ENCODE peak calls at places on chromosomes 5 and 9, in seven cellular contexts. One of them, this sample, is unnamed.

GRCh38 chr5:1897816-1898450 is 15.2 kb upstream of the IRX4 start:
- DNase-seq in gastrocnemius medialis: no peak
- DNase-seq in brain microvascular endothelial cell: no peak
- DNase-seq in heart left ventricle: no peak
- DNase-seq in A549: no peak
- DNase-seq in neural progenitor cell: no peak
- DNase-seq in fibroblast of lung: no peak
- DNase-seq in this sample: peak; percentile 46

GRCh38 chr5:9125852-9126251 is 420.0 kb downstream of the SEMA5A start:
- DNase-seq in gastrocnemius medialis: no peak
- DNase-seq in brain microvascular endothelial cell: no peak
- DNase-seq in heart left ventricle: no peak
- DNase-seq in A549: no peak
- DNase-seq in neural progenitor cell: no peak
- DNase-seq in fibroblast of lung: no peak
- DNase-seq in this sample: no peak

GRCh38 chr9:133609311-133610098 is at the start of gene FAM163B:
- DNase-seq in gastrocnemius medialis: no peak
- DNase-seq in brain microvascular endothelial cell: peak; percentile 9
- DNase-seq in heart left ventricle: peak; percentile 47
- DNase-seq in A549: peak; percentile 15
- DNase-seq in neural progenitor cell: peak; percentile 90
- DNase-seq in fibroblast of lung: peak; percentile 49
- DNase-seq in this sample: no peak

GRCh38 chr9:131068076-131068816 is 28.1 kb upstream of the AIF1L start:
- DNase-seq in gastrocnemius medialis: no peak
- DNase-seq in brain microvascular endothelial cell: no peak
- DNase-seq in heart left ventricle: no peak
- DNase-seq in A549: no peak
- DNase-seq in neural progenitor cell: no peak
- DNase-seq in fibroblast of lung: no peak
- DNase-seq in this sample: no peak

GRCh38 chr9:92289708-92290390 is 3.6 kb downstream of the IARS1 start:
- DNase-seq in gastrocnemius medialis: no peak
- DNase-seq in brain microvascular endothelial cell: no peak
- DNase-seq in heart left ventricle: no peak
- DNase-seq in A549: no peak
- DNase-seq in neural progenitor cell: no peak
- DNase-seq in fibroblast of lung: peak; percentile 59
- DNase-seq in this sample: no peak

GRCh38 chr5:117657591-117657990 is 1083.0 kb upstream of the SEMA6A start:
- DNase-seq in gastrocnemius medialis: no peak
- DNase-seq in brain microvascular endothelial cell: no peak
- DNase-seq in heart left ventricle: no peak
- DNase-seq in A549: no peak
- DNase-seq in neural progenitor cell: no peak
- DNase-seq in fibroblast of lung: peak; percentile 0
- DNase-seq in this sample: no peak

GRCh38 chr9:131984564-131984963 is 95.1 kb downstream of the MED27 start:
- DNase-seq in gastrocnemius medialis: no peak
- DNase-seq in brain microvascular endothelial cell: no peak
- DNase-seq in heart left ventricle: no peak
- DNase-seq in A549: no peak
- DNase-seq in neural progenitor cell: no peak
- DNase-seq in fibroblast of lung: no peak
- DNase-seq in this sample: no peak

GRCh38 chr5:141441571-141442170 is 11.4 kb downstream of the PCDHGA12 start:
- DNase-seq in gastrocnemius medialis: no peak
- DNase-seq in brain microvascular endothelial cell: no peak
- DNase-seq in heart left ventricle: no peak
- DNase-seq in A549: no peak
- DNase-seq in neural progenitor cell: no peak
- DNase-seq in fibroblast of lung: no peak
- DNase-seq in this sample: no peak

GRCh38 chr5:169422087-169422486 is 121.1 kb upstream of the SLIT3 start:
- DNase-seq in gastrocnemius medialis: no peak
- DNase-seq in brain microvascular endothelial cell: no peak
- DNase-seq in heart left ventricle: no peak
- DNase-seq in A549: no peak
- DNase-seq in neural progenitor cell: no peak
- DNase-seq in fibroblast of lung: no peak
- DNase-seq in this sample: no peak

GRCh38 chr9:123090198-123090896 is 56.9 kb downstream of the GPR21 start:
- DNase-seq in gastrocnemius medialis: no peak
- DNase-seq in brain microvascular endothelial cell: no peak
- DNase-seq in heart left ventricle: no peak
- DNase-seq in A549: no peak
- DNase-seq in neural progenitor cell: no peak
- DNase-seq in fibroblast of lung: peak; percentile 82
- DNase-seq in this sample: no peak

GRCh38 chr9:95783426-95783975 is 92.0 kb upstream of the ERCC6L2 start:
- DNase-seq in gastrocnemius medialis: no peak
- DNase-seq in brain microvascular endothelial cell: peak; percentile 37
- DNase-seq in heart left ventricle: no peak
- DNase-seq in A549: no peak
- DNase-seq in neural progenitor cell: no peak
- DNase-seq in fibroblast of lung: peak; percentile 84
- DNase-seq in this sample: no peak

GRCh38 chr5:67030289-67031069 is 166.1 kb downstream of the CD180 start:
- DNase-seq in gastrocnemius medialis: no peak
- DNase-seq in brain microvascular endothelial cell: no peak
- DNase-seq in heart left ventricle: no peak
- DNase-seq in A549: no peak
- DNase-seq in neural progenitor cell: no peak
- DNase-seq in fibroblast of lung: peak; percentile 41
- DNase-seq in this sample: no peak

DNA sequence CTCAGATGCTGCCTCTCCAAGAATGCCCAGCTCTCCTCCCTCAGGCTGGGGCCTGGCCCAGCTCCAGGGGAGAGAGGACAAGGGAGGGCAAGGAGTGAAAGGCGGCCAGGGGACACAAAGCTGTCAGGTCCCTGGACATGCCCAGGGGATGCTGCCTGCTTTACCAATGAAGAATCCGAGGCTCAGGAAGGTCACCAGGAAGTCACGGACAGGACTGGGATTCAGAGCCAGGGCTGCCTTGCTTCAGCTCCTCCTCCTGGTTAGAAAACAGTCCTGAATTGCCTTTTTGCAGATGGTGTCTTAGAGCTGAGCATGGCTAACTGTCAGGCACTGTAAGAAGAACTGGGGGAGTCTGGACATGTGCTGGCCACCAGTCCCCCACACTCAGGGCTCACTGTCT is 5.4 kb upstream of the N4BP3 start:
- DNase-seq in gastrocnemius medialis: no peak
- DNase-seq in brain microvascular endothelial cell: no peak
- DNase-seq in heart left ventricle: no peak
- DNase-seq in A549: no peak
- DNase-seq in neural progenitor cell: peak; percentile 37
- DNase-seq in fibroblast of lung: no peak
- DNase-seq in this sample: no peak
- H3K27ac ChIP-seq in gastrocnemius medialis: no peak overlapping the region
- H3K27ac ChIP-seq in brain microvascular endothelial cell: no peak overlapping the region
- H3K27ac ChIP-seq in heart left ventricle: no peak overlapping the region
- H3K27ac ChIP-seq in A549: no peak overlapping the region
- H3K27ac ChIP-seq in neural progenitor cell: no peak overlapping the region
- H3K27ac ChIP-seq in fibroblast of lung: no peak overlapping the region
- H3K27ac ChIP-seq in this sample: no peak overlapping the region

GRCh38 chr9:20238921-20239320 is 383.4 kb downstream of the MLLT3 start:
- DNase-seq in gastrocnemius medialis: no peak
- DNase-seq in brain microvascular endothelial cell: no peak
- DNase-seq in heart left ventricle: no peak
- DNase-seq in A549: no peak
- DNase-seq in neural progenitor cell: no peak
- DNase-seq in fibroblast of lung: no peak
- DNase-seq in this sample: no peak

GRCh38 chr9:20240498-20240897 is 381.8 kb downstream of the MLLT3 start:
- DNase-seq in gastrocnemius medialis: no peak
- DNase-seq in brain microvascular endothelial cell: no peak
- DNase-seq in heart left ventricle: no peak
- DNase-seq in A549: no peak
- DNase-seq in neural progenitor cell: no peak
- DNase-seq in fibroblast of lung: no peak
- DNase-seq in this sample: no peak

GRCh38 chr9:20242767-20243166 is 379.5 kb downstream of the MLLT3 start:
- DNase-seq in gastrocnemius medialis: no peak
- DNase-seq in brain microvascular endothelial cell: no peak
- DNase-seq in heart left ventricle: no peak
- DNase-seq in A549: no peak
- DNase-seq in neural progenitor cell: no peak
- DNase-seq in fibroblast of lung: no peak
- DNase-seq in this sample: no peak

GRCh38 chr9:20243866-20244647 is 378.2 kb downstream of the MLLT3 start:
- DNase-seq in gastrocnemius medialis: no peak
- DNase-seq in brain microvascular endothelial cell: no peak
- DNase-seq in heart left ventricle: no peak
- DNase-seq in A549: no peak
- DNase-seq in neural progenitor cell: peak; percentile 26
- DNase-seq in fibroblast of lung: no peak
- DNase-seq in this sample: no peak
- H3K4me3 ChIP-seq in gastrocnemius medialis: no peak overlapping the region
- H3K4me3 ChIP-seq in brain microvascular endothelial cell: no peak overlapping the region
- H3K4me3 ChIP-seq in heart left ventricle: no peak overlapping the region
- H3K4me3 ChIP-seq in A549: no peak overlapping the region
- H3K4me3 ChIP-seq in neural progenitor cell: no peak overlapping the region
- H3K4me3 ChIP-seq in fibroblast of lung: no peak overlapping the region
- H3K4me3 ChIP-seq in this sample: no peak overlapping the region

GRCh38 chr9:128361981-128362646 is 9.1 kb upstream of the URM1 start:
- DNase-seq in gastrocnemius medialis: peak; percentile 80
- DNase-seq in brain microvascular endothelial cell: peak; percentile 75
- DNase-seq in heart left ventricle: peak; percentile 85
- DNase-seq in A549: peak; percentile 91
- DNase-seq in neural progenitor cell: peak; percentile 91
- DNase-seq in fibroblast of lung: peak; percentile 74
- DNase-seq in this sample: peak; percentile 90
- H3K27ac ChIP-seq in gastrocnemius medialis: peak overlapping the region; percentile 19
- H3K27ac ChIP-seq in brain microvascular endothelial cell: no peak overlapping the region
- H3K27ac ChIP-seq in heart left ventricle: peak overlapping the region; percentile 54
- H3K27ac ChIP-seq in A549: peak overlapping the region; percentile 90
- H3K27ac ChIP-seq in neural progenitor cell: no peak overlapping the region
- H3K27ac ChIP-seq in fibroblast of lung: no peak overlapping the region
- H3K27ac ChIP-seq in this sample: no peak overlapping the region

DNA sequence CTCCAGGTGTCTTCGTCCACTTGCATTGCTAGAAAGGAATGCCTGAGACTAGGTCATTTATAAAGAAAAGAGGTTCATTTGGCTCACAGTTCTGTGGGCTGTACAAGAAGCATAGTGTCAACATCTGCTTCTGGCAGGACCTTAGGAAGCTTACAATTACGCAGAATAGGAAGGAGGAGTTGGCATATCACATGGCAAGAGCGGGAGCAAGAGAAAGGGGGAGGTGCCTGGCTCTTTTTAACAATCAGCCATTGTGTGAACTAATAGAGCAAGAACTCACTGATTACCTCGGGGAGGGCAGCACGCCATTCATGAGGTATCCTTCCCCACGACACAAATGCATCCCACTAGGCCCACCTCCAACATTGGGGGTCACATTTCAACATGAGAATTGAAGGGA is 134.4 kb upstream of the EFNA5 start:
- DNase-seq in gastrocnemius medialis: no peak
- DNase-seq in brain microvascular endothelial cell: no peak
- DNase-seq in heart left ventricle: no peak
- DNase-seq in A549: no peak
- DNase-seq in neural progenitor cell: peak; percentile 73
- DNase-seq in fibroblast of lung: no peak
- DNase-seq in this sample: no peak
- H3K4me3 ChIP-seq in gastrocnemius medialis: no peak overlapping the region
- H3K4me3 ChIP-seq in brain microvascular endothelial cell: no peak overlapping the region
- H3K4me3 ChIP-seq in heart left ventricle: no peak overlapping the region
- H3K4me3 ChIP-seq in A549: no peak overlapping the region
- H3K4me3 ChIP-seq in neural progenitor cell: peak overlapping the region; percentile 18
- H3K4me3 ChIP-seq in fibroblast of lung: no peak overlapping the region
- H3K4me3 ChIP-seq in this sample: no peak overlapping the region

GRCh38 chr9:82109626-82110025 is 121.1 kb downstream of the SPATA31D1 start:
- DNase-seq in gastrocnemius medialis: no peak
- DNase-seq in brain microvascular endothelial cell: peak; percentile 38
- DNase-seq in heart left ventricle: no peak
- DNase-seq in A549: no peak
- DNase-seq in neural progenitor cell: no peak
- DNase-seq in fibroblast of lung: peak; percentile 45
- DNase-seq in this sample: no peak
- H3K27ac ChIP-seq in gastrocnemius medialis: no peak overlapping the region
- H3K27ac ChIP-seq in brain microvascular endothelial cell: no peak overlapping the region
- H3K27ac ChIP-seq in heart left ventricle: no peak overlapping the region
- H3K27ac ChIP-seq in A549: no peak overlapping the region
- H3K27ac ChIP-seq in neural progenitor cell: no peak overlapping the region
- H3K27ac ChIP-seq in fibroblast of lung: no peak overlapping the region
- H3K27ac ChIP-seq in this sample: no peak overlapping the region

DNA sequence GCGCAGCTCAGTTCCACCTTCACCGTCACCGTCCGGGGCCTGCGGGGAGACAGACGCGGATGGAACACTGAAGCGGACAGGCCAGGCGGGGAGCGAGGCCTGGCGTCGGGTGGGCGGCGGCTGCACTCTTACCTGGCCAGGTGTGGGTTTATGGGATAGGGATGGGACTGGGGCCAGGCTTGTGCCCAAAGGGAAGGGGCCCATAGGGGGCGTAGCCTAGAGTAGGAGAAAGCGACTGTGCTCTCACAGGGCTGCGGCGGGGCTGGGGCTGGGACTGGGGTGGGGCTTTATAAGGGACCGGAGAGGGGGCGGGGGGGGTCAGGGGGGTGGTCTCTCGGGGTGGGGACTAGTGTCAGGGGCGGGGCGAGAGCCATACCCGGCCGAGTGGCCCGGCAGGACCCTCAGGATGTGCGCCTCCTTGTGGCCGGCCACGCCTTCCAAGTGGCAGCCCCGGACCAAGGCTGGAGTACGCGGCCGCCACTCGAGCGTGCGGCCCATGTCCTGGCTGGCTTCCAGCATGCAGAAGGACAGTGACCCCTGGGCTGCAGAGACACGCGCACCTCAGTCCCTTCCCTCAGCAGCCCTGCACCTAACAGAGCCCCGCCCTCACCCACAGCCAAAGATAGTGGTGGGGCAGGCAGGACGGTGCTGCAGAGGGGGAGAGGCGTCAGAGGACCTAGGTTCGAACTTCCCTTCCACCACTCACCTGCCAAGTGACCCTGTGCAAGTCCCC is 22.8 kb downstream of the FPGS start:
- DNase-seq in gastrocnemius medialis: peak; percentile 44
- DNase-seq in brain microvascular endothelial cell: no peak
- DNase-seq in heart left ventricle: no peak
- DNase-seq in A549: peak; percentile 50
- DNase-seq in neural progenitor cell: peak; percentile 92
- DNase-seq in fibroblast of lung: no peak
- DNase-seq in this sample: no peak
- H3K4me3 ChIP-seq in gastrocnemius medialis: no peak overlapping the region
- H3K4me3 ChIP-seq in brain microvascular endothelial cell: no peak overlapping the region
- H3K4me3 ChIP-seq in heart left ventricle: no peak overlapping the region
- H3K4me3 ChIP-seq in A549: no peak overlapping the region
- H3K4me3 ChIP-seq in neural progenitor cell: peak overlapping the region; percentile 20
- H3K4me3 ChIP-seq in fibroblast of lung: no peak overlapping the region
- H3K4me3 ChIP-seq in this sample: no peak overlapping the region